ENCODE peak calls at places on chromosomes 16 and 17, in ten cellular contexts. B is GM04503; M is stimulated activated CD4-positive, alpha-beta T cell treated with anti-CD3 and anti-CD28 coated beads, Interleukin-4, amount 100 ng/mL, for 4 hours; A is heart left ventricle; X is A549; N is posterior cingulate gyrus; H is NCI-H1048; V is NCI-H1092 treated with DMSO at 0.1 percent for 48 hours; K is B cell; Z is BJ. L is an unnamed sample.

GRCh38 chr17:48915459-48916282 is 7.5 kb downstream of the UBE2Z start:
- DNase-seq in B (peak), M (peak), A (no peak), X (peak), N (no peak), H (no peak), V (no peak), K (peak), Z (peak), L (peak)

GRCh38 chr16:16047761-16048160 is 98.3 kb downstream of the ABCC1 start:
- DNase-seq in B (no peak), M (no peak), A (no peak), X (no peak), N (no peak), H (no peak), V (no peak), K (no peak), Z (no peak), L (no peak)

GRCh38 chr17:32914181-32914580 is 13.8 kb upstream of the TMEM98 start:
- DNase-seq in B (no peak), M (no peak), A (no peak), X (no peak), N (no peak), H (no peak), V (no peak), K (no peak), Z (no peak), L (no peak)

GRCh38 chr16:2031081-2031577 is 4.4 kb downstream of the NHERF2 start:
- DNase-seq in B (no peak), M (no peak), A (peak), X (no peak), N (no peak), H (no peak), V (no peak), K (no peak), Z (no peak), L (no peak)

GRCh38 chr17:83119987-83120864 is 40.8 kb downstream of the METRNL start:
- DNase-seq in B (no peak), M (no peak), A (no peak), X (no peak), N (peak), H (no peak), V (no peak), K (peak), Z (no peak), L (peak)

GRCh38 chr17:2386400-2387085 is 14.3 kb downstream of the MNT start:
- DNase-seq in B (no peak), M (no peak), A (no peak), X (no peak), N (no peak), H (no peak), V (no peak), K (no peak), Z (no peak), L (no peak)

GRCh38 chr16:86611517-86611840 is 33.1 kb downstream of the FOXL1 start:
- DNase-seq in B (no peak), M (no peak), A (peak), X (no peak), N (no peak), H (no peak), V (no peak), K (no peak), Z (no peak), L (peak)

GRCh38 chr17:8266648-8267479 is 17.8 kb downstream of the PFAS start:
- DNase-seq in B (no peak), M (no peak), A (no peak), X (no peak), N (no peak), H (no peak), V (no peak), K (no peak), Z (no peak), L (no peak)

GRCh38 chr17:75785016-75785769 is 587 bp downstream of the UNK start:
- DNase-seq in B (peak), M (peak), A (peak), X (peak), N (peak), H (peak), V (peak), K (no peak), Z (no peak), L (peak)

GRCh38 chr17:46033392-46033791 is 34.3 kb downstream of the STH start:
- DNase-seq in B (no peak), M (no peak), A (no peak), X (no peak), N (no peak), H (no peak), V (no peak), K (no peak), Z (no peak), L (no peak)

GRCh38 chr17:81332949-81333570 is 38.0 kb upstream of the SLC38A10 start:
- DNase-seq in B (no peak), M (no peak), A (no peak), X (no peak), N (no peak), H (no peak), V (no peak), K (no peak), Z (no peak), L (no peak)

GRCh38 chr16:74216319-74216718 is 80.3 kb upstream of the PSMD7 start:
- DNase-seq in B (no peak), M (no peak), A (no peak), X (no peak), N (no peak), H (no peak), V (no peak), K (no peak), Z (no peak), L (peak)

GRCh38 chr17:69828087-69828486 is 246.9 kb upstream of the KCNJ16 start:
- DNase-seq in B (peak), M (no peak), A (peak), X (no peak), N (no peak), H (no peak), V (no peak), K (no peak), Z (no peak), L (peak)

GRCh38 chr16:55249936-55250335 is 74.1 kb upstream of the IRX6 start:
- DNase-seq in B (no peak), M (no peak), A (no peak), X (no peak), N (no peak), H (no peak), V (no peak), K (no peak), Z (no peak), L (no peak)

GRCh38 chr17:70521821-70522256 is 352.5 kb downstream of the KCNJ2 start:
- DNase-seq in B (no peak), M (no peak), A (peak), X (no peak), N (no peak), H (no peak), V (peak), K (no peak), Z (no peak), L (no peak)

GRCh38 chr17:17171991-17172939 is 33.9 kb downstream of the PLD6 start:
- DNase-seq in B (no peak), M (no peak), A (peak), X (no peak), N (no peak), H (no peak), V (no peak), K (no peak), Z (no peak), L (no peak)

GRCh38 chr17:40063034-40063765 is 435 bp downstream of the THRA start:
- DNase-seq in B (no peak), M (no peak), A (peak), X (no peak), N (no peak), H (no peak), V (peak), K (peak), Z (no peak), L (peak)

GRCh38 chr16:85586360-85587145 is 26.6 kb upstream of the GSE1 start:
- DNase-seq in B (no peak), M (no peak), A (peak), X (no peak), N (peak), H (no peak), V (peak), K (no peak), Z (no peak), L (no peak)

GRCh38 chr16:13110124-13110796 is 208.9 kb downstream of the SHISA9 start:
- DNase-seq in B (peak), M (no peak), A (no peak), X (peak), N (no peak), H (no peak), V (no peak), K (no peak), Z (peak), L (peak)

GRCh38 chr17:78803161-78803845 is 21.2 kb upstream of the CYTH1 start:
- DNase-seq in B (no peak), M (no peak), A (peak), X (no peak), N (no peak), H (no peak), V (no peak), K (no peak), Z (no peak), L (no peak)

GRCh38 chr16:56202036-56202435 is 10.7 kb downstream of the GNAO1 start:
- DNase-seq in B (no peak), M (no peak), A (no peak), X (no peak), N (no peak), H (no peak), V (peak), K (no peak), Z (no peak), L (no peak)

GRCh38 chr16:87653234-87653633 is 50.9 kb downstream of the JPH3 start:
- DNase-seq in B (no peak), M (no peak), A (no peak), X (peak), N (no peak), H (no peak), V (no peak), K (no peak), Z (no peak), L (peak)

GRCh38 chr17:70137451-70138230 is 31.7 kb upstream of the KCNJ2 start:
- DNase-seq in B (peak), M (no peak), A (peak), X (peak), N (no peak), H (no peak), V (no peak), K (peak), Z (peak), L (peak)

GRCh38 chr17:79619636-79620206 is 8.9 kb upstream of the RBFOX3 start:
- DNase-seq in B (no peak), M (no peak), A (peak), X (no peak), N (no peak), H (no peak), V (no peak), K (no peak), Z (no peak), L (no peak)

GRCh38 chr17:41863074-41863843 is 2.0 kb downstream of the KLHL11 start:
- DNase-seq in B (no peak), M (peak), A (no peak), X (no peak), N (no peak), H (no peak), V (no peak), K (no peak), Z (no peak), L (no peak)

GRCh38 chr16:3780570-3780969 is 63.2 kb upstream of the TRAP1 start:
- DNase-seq in B (no peak), M (no peak), A (no peak), X (no peak), N (no peak), H (no peak), V (peak), K (no peak), Z (no peak), L (peak)

GRCh38 chr16:83113317-83113716 is 486.5 kb downstream of the CDH13 start:
- DNase-seq in B (no peak), M (no peak), A (no peak), X (peak), N (no peak), H (no peak), V (peak), K (no peak), Z (no peak), L (no peak)

GRCh38 chr16:21663889-21664647 is at the start of gene OTOA:
- DNase-seq in B (no peak), M (peak), A (no peak), X (no peak), N (no peak), H (no peak), V (no peak), K (peak), Z (no peak), L (no peak)